ENCODE peak calls at places on chromosomes 13 and 19, in four cellular contexts. L is heart left ventricle; A is GM23248; P is CD8-positive, alpha-beta memory T cell. N is an unnamed sample. For H3K4me1, the result is how much of the 10 kb centered on the place peaks cover.

GRCh38 chr19:10552596-10553053 is 8.9 kb downstream of the ATG4D start:
- DNase-seq in L (no peak), P (no peak), A (peak), N (peak)

GRCh38 chr13:87999791-88000190 is 328.6 kb downstream of the SLITRK5 start:
- DNase-seq in P (no peak), L (no peak), A (peak), N (no peak)

GRCh38 chr19:54017266-54017665 is 25.8 kb downstream of the CACNG6 start:
- DNase-seq in A (peak), P (no peak), L (no peak), N (no peak)

GRCh38 chr13:24271611-24272451 is 37.5 kb upstream of the C1QTNF9 start:
- DNase-seq in A (peak), P (peak), L (peak), N (peak)

GRCh38 chr13:24627090-24627714 is 53.0 kb upstream of the ATP12A start:
- DNase-seq in P (no peak), A (peak), L (no peak), N (no peak)

GRCh38 chr19:10568444-10568825 is 344 bp downstream of the CDKN2D start:
- DNase-seq in A (peak), L (no peak), P (peak), N (no peak)

GRCh38 chr19:18386543-18387251 is 739 bp downstream of the GDF15 start:
- DNase-seq in A (peak), P (no peak), L (no peak), N (peak)

GRCh38 chr13:42001580-42001979 is 40.7 kb upstream of the VWA8 start:
- DNase-seq in P (no peak), L (no peak), A (peak), N (no peak)

GRCh38 chr13:107518292-107518691 is 697.0 kb downstream of the LIG4 start:
- DNase-seq in A (peak), P (no peak), L (no peak), N (no peak)

GRCh38 chr13:36445806-36446423 is 13.6 kb downstream of the CCNA1 start:
- DNase-seq in P (no peak), A (no peak), L (no peak), N (no peak)

DNA sequence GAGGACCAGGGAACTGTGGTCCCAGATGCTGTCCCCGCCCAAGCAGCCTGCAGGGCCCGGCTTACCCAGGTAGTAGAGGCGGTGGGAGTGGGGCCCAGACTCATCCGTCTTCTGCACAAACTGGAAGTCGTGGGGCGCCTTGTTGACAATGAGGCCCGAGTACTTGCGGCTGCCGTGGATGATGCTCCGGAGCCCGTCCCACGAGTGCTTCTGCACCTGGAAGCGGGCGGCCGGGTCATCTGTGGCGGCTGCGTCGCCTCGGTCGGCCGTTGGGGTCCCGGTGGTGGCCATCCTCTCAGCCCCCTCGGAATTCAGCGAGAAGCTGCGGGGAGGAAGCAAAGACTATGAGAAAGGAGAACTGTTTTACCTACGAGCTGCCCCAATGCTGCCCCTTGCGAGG is 9.6 kb downstream of the DPP9 start:
- DNase-seq in P (no peak), A (no peak), L (no peak), N (no peak)
- H3K4me1 ChIP-seq in P (under half), A (under half), L (under half), N (under half)

DNA sequence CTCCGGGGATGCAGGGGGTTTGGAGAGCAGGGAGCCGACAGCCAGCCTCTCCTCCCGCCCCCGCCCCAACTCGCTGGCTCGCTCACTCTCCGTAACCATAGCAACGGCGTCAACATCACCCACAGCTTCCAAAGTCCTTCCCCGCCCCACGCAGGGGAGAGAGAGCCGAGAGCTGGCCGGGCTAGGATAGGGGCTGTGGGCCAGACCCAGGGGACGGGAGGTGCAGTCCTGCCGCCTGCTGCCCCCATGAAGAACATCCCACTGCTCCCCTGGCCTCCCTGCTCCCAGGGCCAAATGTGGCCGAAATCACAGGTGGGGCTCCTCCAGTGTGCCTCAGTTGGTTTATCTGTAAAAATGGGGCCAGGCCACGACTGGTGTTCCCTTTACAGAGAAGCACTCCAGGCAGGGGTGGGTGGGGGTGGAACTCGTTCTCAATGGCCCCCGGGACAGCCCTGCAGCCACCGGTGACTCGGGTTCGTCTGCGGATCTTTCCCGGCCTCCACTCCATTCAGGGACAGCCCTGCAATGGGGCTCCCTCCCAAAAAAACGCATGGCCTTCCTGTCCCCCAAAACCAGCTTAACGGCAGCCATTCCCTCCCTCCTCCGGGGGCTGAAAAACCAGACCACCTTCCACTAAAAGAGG is 3.1 kb downstream of the KLF16 start:
- DNase-seq in A (peak), P (peak), L (peak), N (peak)
- H3K4me1 ChIP-seq in A (under half), P (half or more), L (half or more), N (under half)

DNA sequence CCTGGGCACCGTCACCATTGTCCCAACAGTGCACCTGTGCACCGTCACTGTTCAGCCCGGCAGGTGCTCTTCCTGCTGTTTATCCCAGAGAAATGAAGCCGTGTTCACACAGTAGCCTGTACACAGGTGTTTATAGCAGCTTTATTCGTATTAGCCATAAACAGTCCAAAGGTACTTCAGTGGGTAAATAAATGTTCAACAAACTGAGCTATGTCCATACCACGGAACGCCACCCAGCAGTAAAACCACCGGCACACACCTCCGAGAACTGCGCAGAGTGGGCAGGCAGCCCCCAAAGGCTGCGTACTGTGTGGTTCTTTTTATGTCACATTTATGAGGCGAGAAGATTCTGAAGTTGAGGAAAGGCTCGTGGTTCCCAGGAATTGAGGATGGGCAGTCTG is 44.9 kb upstream of the DCUN1D2 start:
- DNase-seq in P (no peak), A (no peak), L (no peak), N (no peak)
- H3K4me1 ChIP-seq in P (under half), A (under half), L (under half), N (under half)

GRCh38 chr19:43265664-43266025 is 3.7 kb downstream of the PSG9 start:
- DNase-seq in P (no peak), A (no peak), L (no peak), N (no peak)
- H3K4me1 ChIP-seq in P (under half), A (under half), L (under half), N (under half)

N was measured in SJCRH30.